ENCODE peak calls at places on chromosome 1, in eight cellular contexts. W, P, C, J, N, M, K and Y are unnamed samples.
A peak's percentile ranks its signal among the peaks of the same experiment; 100 is the strongest.

GRCh38 chr1:168767885-168768584 is 39.0 kb upstream of the DPT start:
- DNase-seq in W (no peak), P (no peak), C (no peak), J (no peak), N (no peak), M (no peak), K (no peak), Y (no peak)

GRCh38 chr1:147080013-147080661 is 92.1 kb downstream of the PRKAB2 start:
- DNase-seq in W (no peak), P (no peak), C (no peak), J (no peak), N (no peak), M (no peak), K (no peak), Y (peak; percentile 4)

GRCh38 chr1:235275836-235276235 is 52.1 kb downstream of the ARID4B start:
- DNase-seq in W (no peak), P (no peak), C (no peak), J (no peak), N (no peak), M (no peak), K (no peak), Y (no peak)

GRCh38 chr1:11114966-11115365 is 15.3 kb upstream of the EXOSC10 start:
- DNase-seq in W (no peak), P (no peak), C (no peak), J (no peak), N (no peak), M (no peak), K (no peak), Y (no peak)

GRCh38 chr1:61226791-61227567 is 144.6 kb downstream of the NFIA start:
- DNase-seq in W (no peak), P (no peak), C (peak; percentile 13), J (no peak), N (no peak), M (no peak), K (no peak), Y (no peak)

GRCh38 chr1:154971341-154971998 is 923 bp upstream of the SHC1 start:
- DNase-seq in W (no peak), P (no peak), C (peak; percentile 75), J (no peak), N (no peak), M (no peak), K (no peak), Y (no peak)

GRCh38 chr1:89198500-89199072 is at the start of gene GBP4:
- DNase-seq in W (peak; percentile 64), P (no peak), C (peak; percentile 0), J (no peak), N (no peak), M (peak; percentile 69), K (no peak), Y (no peak)

GRCh38 chr1:21607549-21608529 is 61.3 kb downstream of the RAP1GAP start:
- DNase-seq in W (peak; percentile 75), P (peak; percentile 99), C (peak; percentile 92), J (peak; percentile 50), N (peak; percentile 100), M (peak; percentile 56), K (peak; percentile 97), Y (peak; percentile 65)

GRCh38 chr1:199723557-199723956 is 304.0 kb upstream of the NR5A2 start:
- DNase-seq in W (peak; percentile 22), P (no peak), C (no peak), J (no peak), N (no peak), M (no peak), K (no peak), Y (no peak)

GRCh38 chr1:93591833-93592635 is 89.6 kb downstream of the BCAR3 start:
- DNase-seq in W (no peak), P (peak; percentile 39), C (peak; percentile 35), J (peak; percentile 90), N (no peak), M (peak; percentile 46), K (no peak), Y (peak; percentile 43)

GRCh38 chr1:90154711-90155110 is 159.8 kb downstream of the ZNF326 start:
- DNase-seq in W (no peak), P (no peak), C (no peak), J (no peak), N (no peak), M (no peak), K (no peak), Y (no peak)

GRCh38 chr1:163295949-163296348 is 25.8 kb upstream of the NUF2 start:
- DNase-seq in W (no peak), P (no peak), C (no peak), J (no peak), N (no peak), M (no peak), K (no peak), Y (no peak)

GRCh38 chr1:58395355-58395754 is 151.2 kb downstream of the OMA1 start:
- DNase-seq in W (peak; percentile 78), P (no peak), C (peak; percentile 9), J (peak; percentile 45), N (no peak), M (no peak), K (peak; percentile 34), Y (peak; percentile 20)

GRCh38 chr1:233549917-233550316 is 64.0 kb upstream of the KCNK1 start:
- DNase-seq in W (no peak), P (no peak), C (no peak), J (no peak), N (no peak), M (no peak), K (no peak), Y (no peak)

DNA sequence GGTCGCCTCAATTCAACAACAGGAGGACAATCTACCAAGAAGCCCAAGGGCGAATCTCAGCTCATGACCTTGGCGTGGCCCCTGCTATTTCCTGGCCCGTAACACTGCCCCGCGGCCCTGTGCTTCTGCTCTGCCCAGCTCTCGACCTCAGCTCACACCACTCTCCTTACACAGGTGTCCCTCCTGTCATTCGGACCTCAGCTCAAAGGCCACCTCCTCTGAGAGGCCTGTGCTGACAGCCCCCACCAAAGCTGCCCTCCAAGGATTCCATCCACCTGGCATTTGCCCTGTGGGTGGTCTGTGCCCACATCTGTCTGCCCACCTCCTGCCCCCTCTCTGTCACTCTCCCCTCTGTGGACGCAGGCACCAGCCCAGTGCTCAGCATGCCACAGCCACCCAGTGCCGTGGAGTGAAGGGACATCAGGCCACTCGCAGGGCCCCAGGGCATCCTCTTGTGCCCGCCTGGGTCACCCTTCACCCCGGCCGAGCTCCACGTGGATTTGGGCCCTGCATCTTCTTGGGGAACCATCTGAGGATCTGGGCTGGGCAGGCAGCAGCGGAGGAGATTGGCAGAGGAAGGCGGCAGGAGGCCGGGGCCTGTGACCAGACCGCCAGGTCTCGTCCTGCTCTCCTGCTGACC is 70.3 kb downstream of the DHRS3 start:
- DNase-seq in W (no peak), P (no peak), C (no peak), J (no peak), N (no peak), M (no peak), K (no peak), Y (no peak)
- TF ChIP-seq MAX in W (no peak), P (no peak), C (no peak), J (no peak), N (no peak), M (no peak), K (no peak), Y (no peak)

DNA sequence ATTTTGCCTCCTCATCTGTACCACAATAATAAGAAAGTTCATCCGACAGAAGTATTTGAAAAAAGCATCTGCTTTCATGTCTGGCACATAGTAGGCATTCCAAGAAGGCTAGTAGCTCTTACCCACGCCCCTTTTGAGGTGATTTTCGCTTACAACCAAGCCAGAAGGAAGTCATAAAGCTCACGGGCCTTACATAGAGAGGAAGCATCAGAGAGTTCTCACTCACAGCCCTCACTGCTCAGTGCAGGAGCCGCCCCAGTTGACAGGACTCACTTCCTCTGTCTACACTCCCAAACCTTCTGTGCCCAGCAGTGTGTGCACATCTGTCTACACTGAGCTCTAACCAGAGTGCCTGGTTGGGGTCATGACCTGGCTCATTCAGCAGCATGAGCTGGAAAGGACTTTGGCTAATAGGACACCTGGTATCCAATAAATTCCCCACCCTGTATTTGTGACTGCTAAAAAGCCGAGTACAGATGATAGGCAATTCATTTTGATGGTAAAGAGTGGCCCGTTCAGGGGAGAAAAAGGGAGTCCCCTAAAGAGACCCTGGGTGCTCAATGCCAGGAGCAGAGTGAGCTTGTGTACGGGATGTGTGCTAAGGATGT is 36.8 kb upstream of the DUSP10 start:
- DNase-seq in W (no peak), P (no peak), C (no peak), J (no peak), N (no peak), M (peak; percentile 82), K (no peak), Y (peak; percentile 37)
- TF ChIP-seq POLR2A in W (no peak), P (no peak), C (no peak), J (no peak), N (no peak), M (peak; percentile 63), K (no peak), Y (no peak)

GRCh38 chr1:3342960-3343359 is 111.5 kb upstream of the ARHGEF16 start:
- DNase-seq in W (no peak), P (no peak), C (no peak), J (no peak), N (no peak), M (no peak), K (no peak), Y (no peak)

GRCh38 chr1:3338725-3339070 is 115.8 kb upstream of the ARHGEF16 start:
- DNase-seq in W (no peak), P (no peak), C (no peak), J (no peak), N (no peak), M (no peak), K (no peak), Y (no peak)

GRCh38 chr1:3339856-3340255 is 114.6 kb upstream of the ARHGEF16 start:
- DNase-seq in W (no peak), P (no peak), C (no peak), J (no peak), N (no peak), M (no peak), K (no peak), Y (no peak)

GRCh38 chr1:3341236-3341994 is 113.0 kb upstream of the ARHGEF16 start:
- DNase-seq in W (no peak), P (no peak), C (no peak), J (no peak), N (no peak), M (no peak), K (no peak), Y (no peak)

DNA sequence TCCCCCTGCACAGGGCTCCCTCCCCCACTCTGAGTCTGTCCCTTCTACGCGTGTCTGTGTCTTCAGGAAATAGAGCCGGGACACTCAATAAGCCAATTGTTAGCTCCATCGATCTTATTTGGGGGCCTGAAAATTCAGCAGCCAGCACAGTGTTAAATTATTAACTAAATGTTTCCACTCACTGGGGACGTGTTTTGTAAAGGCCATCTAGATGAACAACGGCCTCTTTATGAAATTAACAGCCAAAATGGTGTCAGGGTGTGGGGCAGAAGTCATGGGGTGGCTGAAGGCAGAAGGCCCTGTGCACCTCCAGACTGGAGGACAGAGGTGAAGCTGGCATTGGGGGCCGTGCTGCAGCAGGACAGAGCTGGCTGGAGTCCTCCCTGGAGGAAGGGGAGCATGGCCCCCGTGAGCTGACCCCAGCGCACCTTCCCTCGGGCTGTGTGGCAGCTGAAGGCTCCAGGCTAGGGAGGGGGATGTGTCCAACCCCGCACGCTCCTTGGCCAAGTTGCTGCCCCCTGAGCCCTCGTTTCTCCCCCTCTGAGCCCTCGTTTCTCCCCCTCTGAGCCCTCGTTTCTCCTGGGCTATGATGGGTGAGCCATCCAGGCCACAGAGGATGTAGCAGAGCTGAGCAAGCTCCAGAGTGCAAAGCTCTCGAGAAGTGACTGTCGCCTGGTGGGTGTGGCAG is 113.8 kb upstream of the ARHGEF16 start:
- DNase-seq in W (no peak), P (no peak), C (no peak), J (peak; percentile 79), N (no peak), M (no peak), K (no peak), Y (no peak)
- TF ChIP-seq MAX in W (no peak), P (no peak), C (no peak), J (no peak), N (no peak), M (no peak), K (no peak), Y (no peak)

GRCh38 chr1:221743416-221744208 is 1.7 kb upstream of the DUSP10 start:
- DNase-seq in W (peak; percentile 30), P (no peak), C (no peak), J (no peak), N (peak; percentile 21), M (peak; percentile 94), K (no peak), Y (no peak)
- TF ChIP-seq POLR2A in W (no peak), P (no peak), C (no peak), J (no peak), N (no peak), M (no peak), K (no peak), Y (no peak)